ENCODE peak calls at places on chromosome 16, in five cellular contexts. R is H9, F is adrenal gland, Z is esophagus squamous epithelium, B is left lung. U is an unnamed sample.
A peak's percentile ranks its signal among the peaks of the same experiment; 100 is the strongest.

GRCh38 chr16:80569440-80570105 is 28.8 kb downstream of the DYNLRB2 start:
- DNase-seq in R (no peak), F (no peak), B (no peak), Z (no peak), U (no peak)

GRCh38 chr16:11698271-11698689 is 30.0 kb downstream of the SNN start:
- DNase-seq in Z (no peak), B (no peak), F (no peak), R (no peak), U (no peak)

GRCh38 chr16:31458835-31459721 is at the start of gene ARMC5:
- DNase-seq in B (peak; percentile 98), Z (peak; percentile 81), F (peak; percentile 99), R (peak; percentile 98), U (peak; percentile 97)

GRCh38 chr16:76059186-76059585 is 218.0 kb upstream of the CNTNAP4 start:
- DNase-seq in B (no peak), R (no peak), Z (no peak), F (no peak), U (no peak)

GRCh38 chr16:86408685-86409084 is 101.6 kb upstream of the FOXF1 start:
- DNase-seq in R (no peak), Z (no peak), F (no peak), B (no peak), U (no peak)

GRCh38 chr16:7233963-7234362 is 98.7 kb upstream of the RBFOX1 start:
- DNase-seq in Z (no peak), R (no peak), B (no peak), F (no peak), U (no peak)

GRCh38 chr16:71627631-71628236 is 1.8 kb downstream of the MARVELD3 start:
- DNase-seq in Z (no peak), R (no peak), B (no peak), F (no peak), U (no peak)

GRCh38 chr16:5025171-5025632 is 8.5 kb downstream of the NAGPA start:
- DNase-seq in R (peak; percentile 85), F (no peak), B (no peak), Z (no peak), U (peak; percentile 17)

GRCh38 chr16:6341993-6342392 is 990.7 kb upstream of the RBFOX1 start:
- DNase-seq in B (no peak), R (peak; percentile 39), Z (no peak), F (no peak), U (no peak)

GRCh38 chr16:56491657-56492261 is 28.1 kb downstream of the BBS2 start:
- DNase-seq in R (no peak), F (no peak), Z (no peak), B (no peak), U (no peak)

GRCh38 chr16:86777098-86777946 is 199.0 kb downstream of the FOXL1 start:
- DNase-seq in R (no peak), F (no peak), B (no peak), Z (no peak), U (no peak)

GRCh38 chr16:12646490-12647274 is 157.0 kb downstream of the CPPED1 start:
- DNase-seq in B (no peak), F (no peak), R (no peak), Z (no peak), U (no peak)

GRCh38 chr16:2690852-2691251 is 8.5 kb downstream of the KCTD5 start:
- DNase-seq in R (no peak), F (no peak), B (peak; percentile 62), Z (no peak), U (no peak)

GRCh38 chr16:73196670-73197069 is 148.7 kb upstream of the ZFHX3 start:
- DNase-seq in R (peak; percentile 81), B (no peak), F (peak; percentile 91), Z (no peak), U (peak; percentile 73)

GRCh38 chr16:72355561-72355960 is 183.6 kb upstream of the PMFBP1 start:
- DNase-seq in Z (no peak), R (no peak), B (no peak), F (no peak), U (no peak)

GRCh38 chr16:57071840-57072541 is 20.4 kb upstream of the CPNE2 start:
- DNase-seq in B (no peak), F (no peak), R (no peak), Z (no peak), U (no peak)

GRCh38 chr16:31480851-31481250 is 2.1 kb upstream of the SLC5A2 start:
- DNase-seq in Z (no peak), B (peak; percentile 45), F (peak; percentile 83), R (no peak), U (no peak)

GRCh38 chr16:48999034-48999433 is 282.6 kb downstream of the CBLN1 start:
- DNase-seq in B (no peak), Z (no peak), R (no peak), F (no peak), U (no peak)

GRCh38 chr16:19709381-19710136 is 8.5 kb downstream of the KNOP1 start:
- DNase-seq in B (no peak), F (no peak), Z (no peak), R (no peak), U (no peak)

GRCh38 chr16:64008131-64008530 is 1113.7 kb downstream of the CDH11 start:
- DNase-seq in Z (no peak), F (no peak), B (no peak), R (no peak), U (no peak)

GRCh38 chr16:83842755-83843507 is 35.2 kb downstream of the HSBP1 start:
- DNase-seq in Z (no peak), R (no peak), F (no peak), B (no peak), U (no peak)

GRCh38 chr16:12406840-12407690 is 396.6 kb downstream of the CPPED1 start:
- DNase-seq in B (no peak), F (no peak), Z (no peak), R (no peak), U (no peak)

GRCh38 chr16:67951485-67951884 is 7.6 kb upstream of the LCAT start:
- DNase-seq in Z (no peak), R (no peak), F (no peak), B (no peak), U (no peak)

GRCh38 chr16:61936522-61936921 is 99.7 kb downstream of the CDH8 start:
- DNase-seq in B (no peak), Z (no peak), R (no peak), F (no peak), U (peak; percentile 26)
- TF ChIP-seq CTCF in B (no peak), Z (no peak), R (peak; percentile 76), F (no peak), U (peak; percentile 53)

DNA sequence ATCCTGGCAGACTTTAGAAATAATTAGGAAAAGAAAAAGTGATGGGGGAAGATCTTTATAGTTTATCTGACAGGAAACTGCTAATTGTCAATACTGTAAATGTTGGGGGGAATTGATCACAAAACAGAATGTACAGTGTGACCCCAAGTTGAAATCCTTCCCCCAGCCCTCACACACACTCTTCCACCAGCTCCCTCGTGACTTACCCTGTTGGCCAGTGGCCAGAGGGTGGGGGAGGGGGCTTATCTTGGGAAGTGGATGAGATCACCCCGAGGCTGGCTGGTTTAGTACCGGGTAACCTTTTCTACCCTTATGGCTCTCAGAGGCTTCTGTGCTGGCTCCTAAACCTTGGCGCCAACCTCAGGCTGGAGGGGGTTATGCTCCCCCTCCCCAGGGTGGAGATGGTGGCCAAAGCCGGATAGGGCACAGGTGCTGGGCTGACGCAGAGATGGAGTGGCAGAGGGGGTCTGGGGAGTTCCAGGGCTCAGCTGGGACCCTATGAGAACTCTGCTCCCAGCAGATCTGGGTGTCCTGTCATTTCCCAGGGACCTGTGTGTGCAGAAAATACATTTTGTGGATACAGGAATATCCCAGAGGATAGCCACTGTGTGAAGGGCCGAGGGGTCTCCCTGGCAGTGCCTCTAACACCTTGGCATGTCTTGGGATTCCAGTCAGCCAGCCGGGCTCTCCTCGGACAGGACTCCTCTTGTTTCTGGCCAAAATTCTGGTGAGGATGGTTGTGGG is 18.6 kb downstream of the CDH16 start:
- DNase-seq in R (no peak), F (peak; percentile 90), B (no peak), Z (no peak), U (peak; percentile 84)
- H3K4me1 ChIP-seq in R (no peaks in the 10 kb centered on the region), F (peaks cover 31% of the 10 kb centered on the region), B (peaks cover 19% of the 10 kb centered on the region), Z (peaks cover 85% of the 10 kb centered on the region), U (peaks cover 68% of the 10 kb centered on the region)

DNA sequence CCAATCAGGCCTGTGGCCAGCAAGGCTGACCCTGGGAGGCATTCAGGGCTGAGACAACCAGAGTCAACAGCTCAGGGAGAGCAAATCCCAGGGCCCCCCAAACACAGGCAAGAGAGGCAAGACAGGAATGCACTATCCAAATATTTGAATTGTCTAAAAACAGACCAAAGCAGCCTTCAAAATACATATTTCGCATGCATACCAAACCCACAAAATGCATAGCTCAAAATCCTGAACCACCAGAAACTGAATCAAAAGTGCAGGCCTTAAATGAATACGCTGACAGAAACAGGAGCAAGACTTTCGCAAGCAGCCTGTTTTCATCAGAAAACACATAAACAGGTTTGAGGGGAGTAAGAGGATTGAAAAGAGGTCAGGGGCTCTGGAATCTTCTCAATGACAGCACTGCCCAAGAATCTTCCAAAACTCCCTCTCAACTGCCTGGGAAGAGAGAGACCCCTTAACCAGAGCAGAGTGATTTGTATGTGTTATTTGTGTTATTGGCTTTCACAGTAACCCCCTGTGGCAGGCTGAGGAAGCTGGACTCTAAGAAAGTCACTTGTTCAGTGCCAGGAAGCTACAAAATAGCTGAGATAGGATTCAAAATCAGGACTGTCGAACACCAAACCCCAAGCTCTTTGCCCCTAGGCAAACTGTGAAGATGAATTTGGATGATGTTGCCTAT is 213.5 kb upstream of the CDH5 start:
- DNase-seq in Z (no peak), F (no peak), R (no peak), B (no peak), U (peak; percentile 91)
- TF ChIP-seq CTCF in Z (no peak), F (no peak), R (no peak), B (no peak), U (no peak)

GRCh38 chr16:88392111-88392510 is 9.4 kb downstream of the ZNF469 start:
- DNase-seq in Z (no peak), R (no peak), F (no peak), B (no peak), U (no peak)
- H3K4me1 ChIP-seq in Z (no peaks in the 10 kb centered on the region), R (no peaks in the 10 kb centered on the region), F (no peaks in the 10 kb centered on the region), B (no peaks in the 10 kb centered on the region), U (no peaks in the 10 kb centered on the region)

DNA sequence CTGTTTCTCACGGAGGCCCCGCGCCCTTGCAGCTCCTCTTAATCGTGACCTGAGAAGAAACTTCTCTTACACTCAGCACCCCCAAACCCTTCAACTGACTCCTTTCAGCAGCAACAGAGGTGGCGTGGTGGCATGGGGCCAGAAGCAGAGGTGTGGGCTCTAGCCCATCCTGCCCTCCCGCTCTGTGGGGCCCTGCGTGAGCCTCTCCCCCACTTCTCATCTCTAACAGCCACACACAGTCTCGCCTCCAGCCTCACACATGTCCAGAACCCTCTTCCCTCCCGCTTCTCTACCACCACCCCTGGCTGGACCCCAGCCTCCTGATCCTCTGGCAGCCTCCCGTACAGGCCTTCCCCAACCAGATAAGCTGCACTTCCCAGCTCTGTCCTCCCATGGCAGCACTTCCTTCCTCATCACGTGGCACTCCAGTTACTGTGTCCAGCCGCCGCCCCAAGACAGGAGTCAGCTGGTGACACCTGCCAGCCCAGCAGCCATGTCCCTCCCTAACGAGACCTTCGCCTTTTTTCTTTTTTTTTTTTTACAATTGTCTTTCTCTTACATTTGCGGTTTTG is 30.5 kb downstream of the NSMCE1 start:
- DNase-seq in B (no peak), R (no peak), F (no peak), Z (no peak), U (no peak)
- TF ChIP-seq CTCF in B (no peak), R (no peak), F (no peak), Z (no peak), U (no peak)

U was measured in Caco-2.